ENCODE peak calls at places on chromosomes 6 and 20, in nine cellular contexts. N is heart right ventricle; M is body of pancreas; I is uterus; L is cardiac muscle cell; G is Karpas-422; Z is aorta; B is sigmoid colon; D is CD8-positive, alpha-beta memory T cell. Q is an unnamed sample. For H3K36me3, the result is how much of the 10 kb centered on the place peaks cover.

GRCh38 chr20:59756241-59756640 is 151.9 kb downstream of the PHACTR3 start:
- DNase-seq in N (no peak), M (no peak), I (no peak), L (no peak), G (no peak), Z (no peak), B (no peak), D (no peak), Q (no peak)

GRCh38 chr6:108840919-108841318 is 7.3 kb upstream of the ARMC2 start:
- DNase-seq in N (no peak), M (no peak), I (no peak), L (no peak), G (no peak), Z (no peak), B (no peak), D (no peak), Q (no peak)

GRCh38 chr6:122289721-122290501 is 109.5 kb upstream of the HSF2 start:
- DNase-seq in N (no peak), M (no peak), I (no peak), L (peak), G (no peak), Z (no peak), B (no peak), D (no peak), Q (no peak)

GRCh38 chr6:146047356-146047755 is 18.5 kb downstream of the GRM1 start:
- DNase-seq in N (no peak), M (no peak), I (no peak), L (no peak), G (no peak), Z (no peak), B (no peak), D (no peak), Q (no peak)

GRCh38 chr6:115582386-115582785 is 478.3 kb downstream of the FRK start:
- DNase-seq in N (no peak), M (no peak), I (no peak), L (no peak), G (no peak), Z (no peak), B (no peak), D (no peak), Q (no peak)

GRCh38 chr20:21125849-21126840 is at the start of gene KIZ:
- DNase-seq in N (peak), M (peak), I (peak), L (peak), G (peak), Z (peak), B (peak), D (peak), Q (peak)

GRCh38 chr6:136171207-136171606 is 78.9 kb downstream of the MTFR2 start:
- DNase-seq in N (no peak), M (no peak), I (no peak), L (no peak), G (no peak), Z (no peak), B (no peak), D (no peak), Q (no peak)

GRCh38 chr6:25103603-25104002 is 167.8 kb upstream of the RIPOR2 start:
- DNase-seq in N (no peak), M (no peak), I (no peak), L (no peak), G (no peak), Z (no peak), B (no peak), D (no peak), Q (no peak)

GRCh38 chr6:39496951-39497350 is 174.4 kb upstream of the KCNK16 start:
- DNase-seq in N (peak), M (no peak), I (peak), L (no peak), G (no peak), Z (no peak), B (peak), D (no peak), Q (peak)

GRCh38 chr6:125865015-125865414 is 74.3 kb downstream of the NCOA7 start:
- DNase-seq in N (no peak), M (no peak), I (no peak), L (no peak), G (no peak), Z (no peak), B (no peak), D (no peak), Q (no peak)

GRCh38 chr6:128139519-128139918 is 238.7 kb upstream of the THEMIS start:
- DNase-seq in N (no peak), M (no peak), I (no peak), L (no peak), G (no peak), Z (no peak), B (no peak), D (no peak), Q (no peak)

GRCh38 chr6:134453792-134454510 is 136.0 kb upstream of the SGK1 start:
- DNase-seq in N (no peak), M (no peak), I (no peak), L (no peak), G (no peak), Z (no peak), B (no peak), D (no peak), Q (no peak)

GRCh38 chr6:137341721-137342195 is 122.6 kb upstream of the IFNGR1 start:
- DNase-seq in N (peak), M (peak), I (no peak), L (no peak), G (peak), Z (no peak), B (no peak), D (peak), Q (no peak)

GRCh38 chr20:997486-997885 is 4.6 kb downstream of the RSPO4 start:
- DNase-seq in N (no peak), M (no peak), I (no peak), L (no peak), G (no peak), Z (peak), B (no peak), D (no peak), Q (no peak)

GRCh38 chr6:53582963-53583362 is 38.1 kb upstream of the GCLC start:
- DNase-seq in N (no peak), M (no peak), I (no peak), L (no peak), G (no peak), Z (no peak), B (no peak), D (no peak), Q (no peak)

GRCh38 chr20:43102394-43102793 is 87.3 kb downstream of the PTPRT start:
- DNase-seq in N (no peak), M (no peak), I (no peak), L (peak), G (peak), Z (no peak), B (no peak), D (no peak), Q (no peak)

GRCh38 chr6:33277663-33278391 is 904 bp downstream of the B3GALT4 start:
- DNase-seq in N (no peak), M (no peak), I (no peak), L (no peak), G (peak), Z (no peak), B (no peak), D (peak), Q (no peak)

GRCh38 chr6:16205377-16206144 is 32.8 kb upstream of the GMPR start:
- DNase-seq in N (no peak), M (no peak), I (no peak), L (no peak), G (peak), Z (no peak), B (no peak), D (no peak), Q (no peak)

GRCh38 chr20:34262488-34263288 is 21.5 kb downstream of the ASIP start:
- DNase-seq in N (peak), M (no peak), I (peak), L (no peak), G (no peak), Z (no peak), B (peak), D (no peak), Q (no peak)

GRCh38 chr20:62008643-62009183 is 57.0 kb downstream of the TAF4 start:
- DNase-seq in N (no peak), M (no peak), I (no peak), L (no peak), G (no peak), Z (no peak), B (no peak), D (no peak), Q (no peak)

GRCh38 chr6:49409951-49410542 is 53.0 kb downstream of the MMUT start:
- DNase-seq in N (no peak), M (peak), I (peak), L (peak), G (peak), Z (peak), B (peak), D (peak), Q (peak)

GRCh38 chr6:161273356-161273751 is 507 bp downstream of the AGPAT4 start:
- DNase-seq in N (peak), M (peak), I (no peak), L (no peak), G (peak), Z (peak), B (peak), D (peak), Q (no peak)

GRCh38 chr6:39420300-39421265 is 98.1 kb upstream of the KCNK16 start:
- DNase-seq in N (no peak), M (peak), I (no peak), L (no peak), G (no peak), Z (no peak), B (peak), D (no peak), Q (peak)

DNA sequence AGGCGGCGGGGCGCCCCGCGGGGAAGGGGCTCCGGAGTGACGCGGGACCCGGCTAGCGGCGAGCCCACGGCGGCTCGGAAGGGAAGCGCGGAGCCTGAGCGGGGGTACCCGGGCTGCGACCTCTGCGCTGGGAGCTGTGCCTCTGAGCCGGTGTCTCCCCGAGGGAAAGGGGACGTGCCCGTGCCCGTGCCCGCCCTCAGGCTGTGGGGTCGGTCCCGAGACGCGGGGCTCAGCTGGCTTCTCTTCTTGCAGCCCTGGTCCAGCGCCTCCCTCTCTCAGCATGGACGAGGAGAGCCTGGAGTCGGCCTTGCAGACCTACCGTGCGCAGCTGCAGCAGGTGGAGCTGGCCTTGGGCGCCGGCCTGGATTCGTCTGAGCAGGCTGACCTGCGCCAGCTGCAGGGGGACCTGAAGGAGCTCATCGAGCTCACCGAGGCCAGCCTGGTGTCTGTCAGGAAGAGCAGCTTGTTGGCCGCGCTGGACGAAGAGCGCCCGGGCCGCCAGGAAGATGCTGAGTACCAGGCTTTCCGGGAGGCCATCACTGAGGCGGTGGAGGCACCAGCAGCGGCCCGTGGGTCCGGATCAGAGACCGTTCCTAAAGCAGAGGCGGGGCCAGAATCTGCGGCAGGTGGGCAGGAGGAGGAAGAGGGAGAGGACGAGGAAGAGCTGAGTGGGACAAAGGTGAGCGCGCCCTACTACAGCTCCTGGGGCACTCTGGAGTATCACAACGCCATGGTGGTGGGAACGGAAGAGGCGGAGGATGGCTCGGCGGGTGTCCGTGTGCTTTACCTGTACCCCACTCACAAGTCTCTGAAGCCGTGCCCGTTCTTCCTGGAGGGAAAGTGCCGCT is 686 bp downstream of the ZGPAT start:
- DNase-seq in N (no peak), M (peak), I (peak), L (no peak), G (no peak), Z (no peak), B (peak), D (peak), Q (peak)
- H3K36me3 ChIP-seq in N (half or more), M (under half), I (under half), L (under half), G (under half), Z (under half), B (under half), D (under half), Q (half or more)

GRCh38 chr6:41937881-41938574 is 3.6 kb downstream of the CCND3 start:
- DNase-seq in N (peak), M (no peak), I (peak), L (no peak), G (peak), Z (no peak), B (no peak), D (peak), Q (no peak)
- H3K4me3 ChIP-seq in N (peak), M (no peak), I (no peak), L (no peak), G (peak), Z (no peak), B (no peak), D (peak), Q (no peak)

GRCh38 chr6:129476810-129477209 is 233.2 kb downstream of the ARHGAP18 start:
- DNase-seq in N (no peak), M (no peak), I (no peak), L (no peak), G (no peak), Z (no peak), B (no peak), D (no peak), Q (no peak)

GRCh38 chr6:129476248-129476564 is 233.8 kb downstream of the ARHGAP18 start:
- DNase-seq in N (no peak), M (no peak), I (no peak), L (no peak), G (no peak), Z (no peak), B (no peak), D (no peak), Q (no peak)

GRCh38 chr6:129472239-129472638 is 237.7 kb downstream of the ARHGAP18 start:
- DNase-seq in N (no peak), M (no peak), I (no peak), L (no peak), G (no peak), Z (no peak), B (no peak), D (no peak), Q (no peak)

GRCh38 chr6:129478379-129478778 is 231.6 kb downstream of the ARHGAP18 start:
- DNase-seq in N (no peak), M (no peak), I (no peak), L (no peak), G (no peak), Z (no peak), B (no peak), D (no peak), Q (no peak)

DNA sequence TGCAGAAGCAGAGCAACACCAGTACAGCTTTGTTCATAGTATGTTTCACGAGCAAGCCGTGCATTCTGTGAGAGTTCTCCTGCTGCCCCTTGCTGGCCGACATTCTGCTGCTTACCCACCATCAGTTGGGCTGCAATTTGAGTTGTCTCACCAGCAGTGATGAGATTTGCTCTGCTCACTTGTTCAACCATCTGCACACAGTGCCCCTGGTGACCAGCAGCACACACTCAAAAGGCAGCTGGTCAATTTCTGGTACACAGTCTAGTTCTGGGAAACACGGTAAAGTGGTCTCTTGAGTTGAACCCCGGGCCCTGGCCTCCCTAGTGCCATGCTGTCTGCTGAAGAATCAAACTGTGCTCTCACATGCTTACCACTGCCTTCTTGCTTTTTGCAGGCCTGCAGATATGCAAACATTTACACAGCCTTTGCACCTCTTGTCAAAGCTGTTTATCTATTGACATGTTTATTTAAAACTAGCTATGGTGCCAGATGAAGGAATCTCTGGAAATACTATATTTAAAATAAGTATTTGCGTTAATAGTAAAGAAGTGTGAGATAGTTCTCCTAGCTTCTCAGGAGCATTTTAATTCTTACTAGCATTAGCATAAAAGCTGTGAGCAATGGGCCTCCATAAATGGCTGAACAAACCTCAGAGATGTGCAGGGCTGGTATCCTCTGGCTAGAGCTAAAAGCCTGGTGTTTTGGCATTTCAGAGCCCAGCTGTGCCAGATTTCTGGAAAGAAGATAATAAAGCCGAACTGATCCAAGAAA is 234.3 kb downstream of the ARHGAP18 start:
- DNase-seq in N (no peak), M (no peak), I (no peak), L (peak), G (no peak), Z (no peak), B (no peak), D (no peak), Q (no peak)
- H3K36me3 ChIP-seq in N (half or more), M (under half), I (under half), L (under half), G (under half), Z (under half), B (under half), D (under half), Q (under half)

GRCh38 chr20:52874241-52874640 is 97.9 kb upstream of the TSHZ2 start:
- DNase-seq in N (no peak), M (no peak), I (no peak), L (no peak), G (no peak), Z (no peak), B (no peak), D (no peak), Q (no peak)
- H3K4me3 ChIP-seq in N (no peak), M (no peak), I (no peak), L (no peak), G (no peak), Z (no peak), B (no peak), D (no peak), Q (no peak)

DNA sequence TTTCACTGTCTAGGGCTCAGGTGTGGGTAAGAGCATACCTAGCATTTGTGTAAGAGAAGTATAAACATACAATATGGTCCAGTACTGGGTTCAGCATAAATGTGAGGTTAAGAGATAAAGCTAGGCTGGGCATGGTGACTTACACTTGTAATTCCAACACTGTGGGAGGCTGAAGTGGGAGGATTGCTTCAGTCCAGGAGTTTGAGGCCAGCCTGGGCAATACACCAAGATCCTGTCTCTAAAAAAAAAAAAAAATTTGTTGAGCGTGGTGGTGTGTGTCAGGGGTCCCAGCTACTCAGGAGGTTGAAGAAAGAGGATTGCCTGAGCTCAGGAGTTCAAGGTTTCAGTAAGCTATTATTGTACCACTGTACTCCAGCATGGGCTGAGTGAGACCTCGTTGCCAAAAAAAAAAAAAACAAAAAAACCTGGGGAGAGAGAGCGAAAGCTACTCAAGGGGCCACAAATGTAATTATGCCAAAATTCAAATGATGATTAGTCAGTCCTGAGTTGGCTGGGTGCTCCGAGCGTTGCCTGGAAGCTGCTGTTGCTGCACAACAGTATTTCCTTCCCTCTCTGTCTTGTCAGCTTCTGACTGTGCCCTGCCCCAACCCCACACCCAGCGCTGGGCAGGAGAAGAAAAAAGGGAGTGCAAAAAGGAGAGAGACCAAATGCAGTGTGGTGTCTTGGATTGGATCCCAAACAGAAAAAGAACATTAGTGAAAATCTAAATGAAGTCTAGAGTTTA is 24.0 kb downstream of the CMTR1 start:
- DNase-seq in N (no peak), M (no peak), I (peak), L (no peak), G (no peak), Z (no peak), B (peak), D (no peak), Q (no peak)
- H3K36me3 ChIP-seq in N (half or more), M (under half), I (under half), L (under half), G (under half), Z (under half), B (under half), D (half or more), Q (under half)

DNA sequence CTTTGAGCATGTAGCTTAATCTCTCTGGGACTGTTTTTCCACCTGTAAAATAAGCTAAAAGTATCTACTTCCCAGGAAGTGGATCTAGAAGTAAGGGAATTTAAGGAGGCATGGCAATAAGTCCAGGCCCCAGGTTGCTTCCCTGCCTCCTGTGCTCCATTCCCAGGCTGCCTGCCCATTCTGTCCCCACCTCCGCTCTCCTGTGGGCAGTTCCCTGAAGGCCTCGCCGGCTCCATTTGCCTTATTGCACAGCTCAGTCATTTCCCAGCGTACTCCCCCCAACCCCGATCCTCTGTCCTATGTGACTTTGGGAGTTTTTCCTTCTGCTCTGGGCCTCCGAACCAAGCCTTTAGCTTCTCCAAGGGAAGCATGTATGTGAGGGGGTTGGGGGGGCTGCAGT is 4.6 kb downstream of the SLC29A1 start:
- DNase-seq in N (no peak), M (no peak), I (no peak), L (no peak), G (no peak), Z (no peak), B (no peak), D (no peak), Q (no peak)
- H3K4me3 ChIP-seq in N (peak), M (no peak), I (no peak), L (no peak), G (no peak), Z (no peak), B (no peak), D (no peak), Q (no peak)

DNA sequence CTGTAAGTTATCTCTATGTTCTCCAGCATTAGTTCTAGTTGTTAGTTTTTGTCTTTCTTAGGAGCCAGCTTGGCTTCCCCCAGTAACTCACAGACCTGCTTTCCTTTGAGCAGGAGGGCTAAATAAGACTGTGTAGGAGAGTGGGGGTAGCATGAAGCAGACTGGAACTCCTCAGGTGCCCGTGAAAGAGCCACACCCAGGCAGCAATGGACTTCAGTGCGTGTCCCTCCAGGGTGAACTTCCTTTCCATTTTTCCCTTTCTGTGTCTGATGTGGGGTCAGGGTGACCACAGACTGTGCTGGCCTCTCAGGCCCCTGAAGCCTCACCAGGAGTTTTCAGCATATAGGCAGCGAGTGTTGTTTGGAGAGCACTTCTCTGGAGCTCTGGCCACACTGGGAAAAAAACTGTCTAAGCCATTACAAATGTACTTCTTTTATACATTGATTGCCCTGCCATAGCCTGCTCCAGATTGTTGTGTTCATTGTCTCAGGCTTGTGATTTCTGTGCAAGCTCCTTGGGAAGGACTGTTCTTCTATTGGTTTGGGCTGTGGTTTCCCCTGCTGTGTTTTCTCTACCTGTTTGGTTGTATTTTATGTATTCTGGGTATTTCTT is 55.7 kb downstream of the SH3BGRL2 start:
- DNase-seq in N (no peak), M (no peak), I (no peak), L (no peak), G (no peak), Z (no peak), B (no peak), D (no peak), Q (no peak)
- H3K36me3 ChIP-seq in N (under half), M (under half), I (under half), L (under half), G (under half), Z (under half), B (under half), D (under half), Q (under half)